ENCODE peak calls at places on chromosomes 6 and 20, in four cellular contexts. H is ascending aorta, E is cardiac muscle cell, Q is fibroblast of lung. P is an unnamed sample. For H3K27me3, the result is how much of the 10 kb centered on the place peaks cover.

GRCh38 chr6:169962604-169963469 is 211.4 kb downstream of the ERMARD start:
- DNase-seq in H (peak), E (no peak), Q (no peak), P (no peak)

GRCh38 chr20:54228841-54229240 is 21.0 kb downstream of the PFDN4 start:
- DNase-seq in E (peak), Q (no peak), H (no peak), P (peak)

GRCh38 chr20:22611636-22612035 is 27.3 kb upstream of the FOXA2 start:
- DNase-seq in H (no peak), E (no peak), Q (no peak), P (no peak)

GRCh38 chr20:63973636-63974401 is 4.1 kb upstream of the ZNF512B start:
- DNase-seq in H (peak), E (peak), Q (peak), P (peak)

GRCh38 chr6:157151029-157151428 is 172.3 kb downstream of the TMEM242 start:
- DNase-seq in Q (no peak), H (no peak), E (peak), P (peak)

GRCh38 chr20:23356203-23356602 is 5.6 kb downstream of the NXT1 start:
- DNase-seq in Q (no peak), E (no peak), H (no peak), P (no peak)

GRCh38 chr6:79269877-79270276 is 35.4 kb upstream of the HMGN3 start:
- DNase-seq in H (no peak), Q (peak), E (peak), P (peak)

GRCh38 chr20:37757550-37757949 is 63.7 kb downstream of the CTNNBL1 start:
- DNase-seq in H (no peak), E (no peak), Q (no peak), P (no peak)

GRCh38 chr6:154352898-154353585 is 3.6 kb downstream of the IPCEF1 start:
- DNase-seq in E (no peak), H (no peak), Q (no peak), P (no peak)

GRCh38 chr6:4487538-4487937 is 288.7 kb upstream of the CDYL start:
- DNase-seq in E (no peak), Q (no peak), H (no peak), P (no peak)

GRCh38 chr6:63537126-63537958 is 34.9 kb upstream of the LOC128125822 start:
- DNase-seq in H (no peak), E (no peak), Q (no peak), P (no peak)

GRCh38 chr6:44304282-44305199 is 8.6 kb downstream of the AARS2 start:
- DNase-seq in E (peak), Q (peak), H (no peak), P (peak)

GRCh38 chr6:3119040-3119723 is 671 bp downstream of the BPHL start:
- DNase-seq in E (peak), Q (peak), H (no peak), P (peak)

DNA sequence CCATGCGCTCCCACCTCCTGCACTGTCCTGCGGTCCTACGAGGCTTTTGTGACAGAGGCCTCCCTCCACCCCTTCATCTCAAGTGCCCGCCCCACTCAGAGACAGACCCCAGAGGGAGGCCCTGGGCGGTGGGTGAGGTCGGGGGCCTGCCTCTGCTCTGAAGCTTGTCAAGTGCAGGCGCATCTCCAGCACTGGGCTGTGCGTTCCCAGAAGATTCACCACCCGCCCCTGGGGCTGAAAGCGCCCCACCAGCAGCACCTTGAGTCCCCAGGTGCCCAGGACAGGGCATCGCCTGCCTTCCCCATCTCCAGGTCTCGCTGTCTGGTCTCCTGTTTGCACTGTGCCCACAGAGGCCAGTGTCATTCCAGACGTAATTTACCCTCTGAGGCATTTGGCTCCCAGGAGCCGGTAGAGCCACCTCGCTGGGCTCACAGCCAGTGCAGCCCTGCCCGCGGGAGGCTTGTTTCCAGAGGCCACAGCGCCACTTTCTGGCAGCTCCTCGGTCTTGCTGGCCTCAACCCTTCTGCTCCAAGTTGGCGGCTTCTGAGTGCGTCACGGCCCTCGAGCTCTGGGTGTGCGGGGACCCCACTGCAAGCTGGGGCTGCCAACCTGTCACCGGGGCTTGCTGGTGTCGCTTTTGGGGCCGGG is 191.1 kb downstream of the TAF4 start:
- DNase-seq in H (no peak), Q (peak), E (no peak), P (no peak)
- H3K27me3 ChIP-seq in H (under half), Q (under half), E (under half), P (under half)

DNA sequence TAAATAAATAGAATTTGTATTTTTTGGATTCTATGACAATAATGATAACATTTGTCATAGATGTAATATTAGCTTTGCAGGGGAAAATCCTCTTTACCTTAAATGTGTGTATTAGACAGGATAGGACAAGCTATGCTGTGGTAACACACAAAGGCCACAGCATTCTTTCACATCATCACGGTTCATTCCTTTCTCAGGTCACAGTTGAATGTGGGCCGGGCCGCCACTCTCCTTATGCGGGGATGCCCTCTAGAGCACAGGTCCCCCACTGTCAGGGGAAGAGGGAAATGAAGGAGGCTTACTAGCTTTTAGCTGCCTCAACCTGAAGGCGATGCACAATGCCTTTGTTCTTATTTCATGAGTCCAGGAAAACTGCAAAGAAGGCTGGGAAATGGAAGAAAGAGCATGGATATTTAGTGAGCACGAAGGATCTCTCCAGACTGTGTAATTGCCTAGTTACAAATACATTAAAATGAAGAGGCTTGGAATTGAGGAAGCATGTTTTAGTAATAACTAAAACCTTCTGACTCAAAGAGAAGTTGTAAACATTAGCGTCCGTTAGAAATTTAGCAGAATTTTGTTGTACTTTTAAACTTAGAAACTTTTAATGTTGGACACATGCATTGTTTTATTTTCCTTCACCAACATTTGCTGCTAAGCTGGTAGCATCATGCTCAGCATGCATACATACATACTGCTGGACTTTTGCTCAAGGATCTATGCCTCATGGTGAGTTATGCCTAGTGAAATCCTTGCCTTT is 248.9 kb upstream of the FOXQ1 start:
- DNase-seq in Q (no peak), E (no peak), H (no peak), P (no peak)
- TF ChIP-seq CTCF in Q (no peak), E (no peak), H (no peak), P (no peak)

GRCh38 chr20:50055524-50056083 is 57.3 kb downstream of the UBE2V1 start:
- DNase-seq in Q (no peak), H (no peak), E (peak), P (no peak)
- H3K27ac ChIP-seq in Q (no peak), H (peak), E (no peak), P (no peak)

GRCh38 chr20:39571171-39571570 is 609.0 kb downstream of the DHX35 start:
- DNase-seq in E (no peak), H (no peak), Q (no peak), P (no peak)
- H3K27me3 ChIP-seq in E (under half), H (under half), Q (under half), P (under half)

DNA sequence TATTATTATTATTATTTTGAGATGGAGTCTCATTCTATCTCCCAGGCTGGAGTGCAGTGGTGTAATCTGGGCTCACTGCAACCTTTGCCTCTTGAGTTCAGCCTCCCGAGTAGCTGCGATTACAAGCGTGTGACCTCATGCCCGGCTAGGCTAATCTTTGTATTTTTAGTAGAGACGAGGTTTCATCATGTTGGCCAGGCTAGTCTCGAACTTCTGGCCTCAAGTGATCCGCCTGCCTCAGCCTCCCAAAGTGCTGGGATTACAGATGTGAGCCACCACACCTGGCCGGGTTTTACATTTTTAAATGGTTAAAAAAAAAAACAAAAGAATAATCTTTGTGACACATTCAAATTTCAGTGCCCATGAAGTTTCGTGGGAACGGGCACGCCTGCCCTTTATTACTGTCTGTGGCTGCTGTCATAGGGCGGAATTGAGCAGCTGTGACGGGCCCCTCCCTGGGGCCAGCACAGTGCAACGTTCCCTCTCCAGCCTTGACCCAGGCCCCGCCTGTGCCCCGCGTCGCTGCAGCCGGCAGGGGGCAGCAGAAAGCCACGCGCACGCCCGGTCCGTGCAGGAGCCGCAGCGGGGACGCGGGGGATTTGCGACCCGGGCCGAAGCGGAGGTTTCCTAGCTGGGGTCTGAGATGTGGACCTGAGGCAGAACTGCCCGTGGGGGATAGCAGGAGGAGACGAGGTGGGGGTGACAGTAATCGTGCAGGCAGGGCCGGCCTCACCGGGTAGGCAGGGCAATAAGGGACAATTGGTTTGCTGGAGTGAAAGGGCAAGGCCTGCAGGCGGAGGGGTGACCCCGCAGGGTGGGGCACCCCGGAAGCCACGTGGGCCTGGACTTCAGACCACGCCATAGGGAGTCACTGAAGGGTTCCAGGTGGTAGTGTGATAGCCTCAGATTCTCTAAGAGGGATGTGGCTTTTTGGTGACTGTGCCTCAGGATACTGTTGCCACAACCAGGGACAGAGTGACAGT is 54.3 kb downstream of the SYTL3 start:
- DNase-seq in E (peak), Q (peak), H (peak), P (peak)
- TF ChIP-seq CTCF in E (peak), Q (peak), H (peak), P (peak)